ENCODE peak calls at places on chromosomes 16 and 17, in ten cellular contexts. G, Z, X, E, W, H, A, D, C and L are unnamed samples. For H3K27me3, the result is how much of the 10 kb centered on the place peaks cover.

GRCh38 chr16:86975445-86975844 is 341.7 kb downstream of the C16orf95 start:
- DNase-seq in G (no peak), Z (no peak), X (no peak), E (peak), W (no peak), H (no peak), A (no peak), D (no peak), C (peak), L (no peak)

GRCh38 chr16:23134274-23134673 is 15.0 kb downstream of the USP31 start:
- DNase-seq in G (no peak), Z (no peak), X (peak), E (peak), W (no peak), H (peak), A (peak), D (no peak), C (no peak), L (no peak)

GRCh38 chr17:10099051-10099571 is 99.3 kb downstream of the GAS7 start:
- DNase-seq in G (peak), Z (no peak), X (no peak), E (peak), W (no peak), H (no peak), A (no peak), D (no peak), C (no peak), L (no peak)

GRCh38 chr16:65414284-65414984 is 292.6 kb upstream of the CDH11 start:
- DNase-seq in G (no peak), Z (no peak), X (no peak), E (peak), W (no peak), H (no peak), A (no peak), D (no peak), C (no peak), L (no peak)

GRCh38 chr16:51753382-51753781 is 602.3 kb upstream of the SALL1 start:
- DNase-seq in G (no peak), Z (no peak), X (no peak), E (no peak), W (no peak), H (no peak), A (no peak), D (no peak), C (no peak), L (no peak)

GRCh38 chr17:47871048-47871447 is 20.1 kb upstream of the SP6 start:
- DNase-seq in G (no peak), Z (no peak), X (no peak), E (no peak), W (no peak), H (no peak), A (no peak), D (no peak), C (no peak), L (no peak)

GRCh38 chr17:74373838-74374606 is 6.7 kb downstream of the GPR142 start:
- DNase-seq in G (no peak), Z (no peak), X (peak), E (no peak), W (no peak), H (peak), A (no peak), D (no peak), C (no peak), L (no peak)

GRCh38 chr16:27426423-27427408 is 24.7 kb downstream of the IL21R start:
- DNase-seq in G (peak), Z (peak), X (peak), E (peak), W (peak), H (no peak), A (no peak), D (no peak), C (peak), L (peak)

GRCh38 chr16:8374586-8374985 is 215.7 kb downstream of the TMEM114 start:
- DNase-seq in G (no peak), Z (no peak), X (no peak), E (no peak), W (no peak), H (no peak), A (no peak), D (no peak), C (no peak), L (no peak)

GRCh38 chr16:13503960-13504635 is 415.9 kb upstream of the ERCC4 start:
- DNase-seq in G (no peak), Z (no peak), X (no peak), E (no peak), W (no peak), H (no peak), A (no peak), D (no peak), C (no peak), L (no peak)

GRCh38 chr17:75854111-75854748 is 905 bp downstream of the WBP2 start:
- DNase-seq in G (no peak), Z (peak), X (no peak), E (peak), W (no peak), H (no peak), A (no peak), D (no peak), C (no peak), L (no peak)

GRCh38 chr16:74650966-74651567 is 15.6 kb downstream of the RFWD3 start:
- DNase-seq in G (no peak), Z (no peak), X (no peak), E (peak), W (no peak), H (no peak), A (no peak), D (no peak), C (peak), L (no peak)

GRCh38 chr17:37025847-37026533 is 77.2 kb downstream of the AATF start:
- DNase-seq in G (no peak), Z (no peak), X (no peak), E (no peak), W (peak), H (no peak), A (no peak), D (no peak), C (no peak), L (no peak)

GRCh38 chr17:37026534-37026875 is 77.8 kb downstream of the AATF start:
- DNase-seq in G (no peak), Z (no peak), X (no peak), E (no peak), W (peak), H (no peak), A (no peak), D (no peak), C (no peak), L (no peak)

GRCh38 chr17:37028040-37028439 is 79.3 kb downstream of the AATF start:
- DNase-seq in G (no peak), Z (no peak), X (no peak), E (no peak), W (no peak), H (no peak), A (no peak), D (no peak), C (no peak), L (no peak)

GRCh38 chr17:37025241-37025640 is 76.5 kb downstream of the AATF start:
- DNase-seq in G (no peak), Z (no peak), X (no peak), E (no peak), W (no peak), H (no peak), A (no peak), D (no peak), C (no peak), L (no peak)

GRCh38 chr17:37024181-37024637 is 75.5 kb downstream of the AATF start:
- DNase-seq in G (no peak), Z (no peak), X (no peak), E (peak), W (peak), H (no peak), A (no peak), D (no peak), C (no peak), L (no peak)
- H3K27ac ChIP-seq in G (no peak), Z (no peak), X (no peak), E (no peak), W (no peak), H (no peak), A (no peak), D (no peak), C (no peak), L (no peak)

DNA sequence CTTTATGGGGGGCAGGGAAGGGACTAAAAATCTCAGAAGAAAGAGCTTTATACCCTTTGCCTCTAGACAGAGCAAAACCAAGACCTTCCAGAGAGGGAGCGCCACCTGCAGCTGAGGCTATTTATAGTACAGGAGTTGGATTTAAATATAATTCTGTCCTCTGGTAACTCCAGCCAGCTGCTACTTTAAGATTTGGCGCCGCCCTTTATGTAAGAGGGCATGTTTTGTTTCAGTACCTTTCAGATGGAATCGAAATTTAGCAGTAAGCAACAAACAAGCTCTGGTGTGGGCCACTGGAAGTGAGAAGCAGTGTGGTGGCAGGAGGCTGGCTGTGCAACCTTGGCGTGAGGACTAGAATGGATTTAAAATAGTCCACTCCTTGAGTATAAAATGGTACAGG is 5.2 kb upstream of the GUCY2D start:
- DNase-seq in G (no peak), Z (peak), X (peak), E (peak), W (no peak), H (peak), A (no peak), D (no peak), C (peak), L (peak)
- H3K27me3 ChIP-seq in G (under half), Z (under half), X (under half), E (under half), W (under half), H (under half), A (under half), D (under half), C (under half), L (under half)

DNA sequence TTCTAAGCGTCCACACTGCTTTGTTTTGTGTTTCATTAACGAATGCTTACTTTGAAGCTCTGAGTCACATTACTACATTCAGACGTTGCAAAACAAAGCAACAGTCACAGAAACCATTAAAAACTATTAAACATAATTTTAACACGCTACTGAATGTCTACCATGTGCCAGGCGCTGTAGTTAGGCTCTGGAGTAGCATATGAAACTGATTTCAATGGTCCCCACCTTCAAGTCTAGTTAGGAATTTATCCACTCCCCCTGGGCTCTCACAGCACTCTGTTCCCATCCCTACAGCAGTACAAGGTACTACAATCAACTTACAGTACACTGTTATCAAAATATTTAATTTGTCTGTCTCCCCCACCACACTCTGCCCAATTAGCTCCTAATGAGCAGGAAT is 631 bp downstream of the UTP6 start:
- DNase-seq in G (no peak), Z (no peak), X (no peak), E (peak), W (no peak), H (no peak), A (no peak), D (no peak), C (no peak), L (no peak)
- TF ChIP-seq CTCF in G (no peak), Z (no peak), X (no peak), E (no peak), W (no peak), H (no peak), A (no peak), D (no peak), C (no peak), L (no peak)

DNA sequence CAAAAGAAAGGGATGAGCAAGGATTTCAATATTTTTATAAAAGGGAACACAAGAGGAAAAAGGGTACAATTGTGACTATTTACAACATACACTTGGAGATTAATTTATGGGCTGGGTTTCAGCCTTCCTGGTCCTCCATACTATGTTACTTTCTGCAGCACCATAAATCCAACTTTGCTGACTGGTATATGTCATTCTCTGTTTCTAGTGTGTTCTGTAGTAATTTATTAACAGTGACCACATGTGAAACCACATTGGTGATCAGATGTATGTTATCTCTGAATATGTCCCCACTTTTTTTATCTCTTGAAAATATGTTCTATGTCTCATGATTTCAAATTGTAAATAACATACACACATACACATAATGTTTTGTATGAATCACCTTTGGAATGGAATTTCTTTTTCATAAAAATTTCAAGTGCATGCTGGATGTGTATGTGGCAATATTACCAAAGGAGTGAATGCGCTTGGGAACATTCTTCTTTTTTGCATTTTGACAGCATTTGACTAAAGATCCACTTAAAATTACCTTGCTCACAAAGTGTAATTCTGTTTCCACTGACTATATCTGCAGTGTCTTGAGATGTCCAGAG is 2.9 kb upstream of the LYRM9 start:
- DNase-seq in G (no peak), Z (no peak), X (no peak), E (no peak), W (no peak), H (no peak), A (no peak), D (no peak), C (no peak), L (no peak)
- H3K27ac ChIP-seq in G (no peak), Z (no peak), X (no peak), E (no peak), W (no peak), H (no peak), A (no peak), D (no peak), C (no peak), L (no peak)